ENCODE peak calls at places on chromosomes 16 and 17, in seven cellular contexts. E is T-helper 17 cell, G is MCF 10A, M is NCI-H460, H is GM12891, C is progenitor cell of endocrine pancreas, K is H9. Z is an unnamed sample.

GRCh38 chr16:66903544-66904427 is 14.9 kb downstream of the CDH16 start:
- DNase-seq in E (no peak), G (no peak), M (no peak), H (peak; percentile 6), C (no peak), K (no peak), Z (no peak)

GRCh38 chr16:22126037-22126558 is 33.8 kb downstream of the VWA3A start:
- DNase-seq in E (no peak), G (no peak), M (no peak), H (no peak), C (no peak), K (no peak), Z (no peak)

GRCh38 chr17:79607941-79608728 is 2.7 kb downstream of the RBFOX3 start:
- DNase-seq in E (no peak), G (no peak), M (peak; percentile 54), H (peak; percentile 52), C (peak; percentile 75), K (peak; percentile 91), Z (no peak)

GRCh38 chr17:44607836-44608690 is 48.2 kb upstream of the MEIOC start:
- DNase-seq in E (no peak), G (no peak), M (no peak), H (no peak), C (peak; percentile 36), K (peak; percentile 76), Z (no peak)

GRCh38 chr17:32445075-32445427 is 741 bp downstream of the PSMD11 start:
- DNase-seq in E (no peak), G (peak; percentile 75), M (peak; percentile 56), H (no peak), C (no peak), K (peak; percentile 46), Z (no peak)

GRCh38 chr17:82863941-82864720 is 24.3 kb upstream of the ZNF750 start:
- DNase-seq in E (peak; percentile 74), G (peak; percentile 58), M (no peak), H (peak; percentile 70), C (no peak), K (no peak), Z (peak; percentile 77)

GRCh38 chr16:3076577-3076976 is 11.1 kb downstream of the IL32 start:
- DNase-seq in E (no peak), G (no peak), M (no peak), H (no peak), C (no peak), K (no peak), Z (no peak)

GRCh38 chr16:57773680-57774295 is 28.5 kb downstream of the KIFC3 start:
- DNase-seq in E (no peak), G (no peak), M (no peak), H (no peak), C (no peak), K (no peak), Z (no peak)